ENCODE peak calls at places on chromosomes 13 and 19, in nine cellular contexts. Q, H, V, Z, I, O, C, U and D are unnamed samples.
A peak's percentile ranks its signal among the peaks of the same experiment; 100 is the strongest.

GRCh38 chr13:107675847-107676550 is 539.3 kb downstream of the LIG4 start:
- DNase-seq in I (no peak), C (no peak), V (no peak), Z (no peak), H (no peak), O (no peak), U (no peak), Q (no peak), D (peak; percentile 65)

GRCh38 chr13:89695343-89696257 is 1651.9 kb upstream of the MIR17HG start:
- DNase-seq in C (peak; percentile 0), V (peak; percentile 62), H (no peak), U (no peak), Z (no peak), O (peak; percentile 69), Q (peak; percentile 65), I (peak; percentile 12), D (peak; percentile 71)

GRCh38 chr19:15108145-15108844 is 1.1 kb downstream of the SYDE1 start:
- DNase-seq in H (peak; percentile 45), C (no peak), O (peak; percentile 21), Q (peak; percentile 57), V (no peak), U (no peak), I (no peak), Z (no peak), D (peak; percentile 44)

GRCh38 chr19:35719402-35720162 is 1.8 kb downstream of the KMT2B start:
- DNase-seq in Z (no peak), O (no peak), U (no peak), H (no peak), I (no peak), C (no peak), Q (no peak), V (no peak), D (no peak)

GRCh38 chr19:4910594-4911273 is 1.4 kb downstream of the UHRF1 start:
- DNase-seq in H (peak; percentile 85), I (no peak), C (no peak), Z (no peak), U (no peak), O (peak; percentile 69), Q (peak; percentile 64), V (peak; percentile 15), D (no peak)

GRCh38 chr19:55460670-55461258 is 678 bp downstream of the ISOC2 start:
- DNase-seq in C (peak; percentile 71), Z (no peak), U (peak; percentile 90), V (peak; percentile 39), O (peak; percentile 62), H (peak; percentile 91), Q (peak; percentile 83), I (peak; percentile 34), D (peak; percentile 26)

GRCh38 chr13:51435002-51435578 is 17.7 kb downstream of the INTS6 start:
- DNase-seq in C (no peak), I (peak; percentile 33), Z (no peak), H (peak; percentile 52), Q (peak; percentile 51), V (peak; percentile 52), U (no peak), O (peak; percentile 35), D (peak; percentile 53)

GRCh38 chr13:38763446-38764381 is 76.8 kb downstream of the FREM2 start:
- DNase-seq in Q (peak; percentile 40), U (no peak), V (peak; percentile 53), Z (no peak), I (no peak), C (peak; percentile 4), H (peak; percentile 3), O (peak; percentile 58), D (peak; percentile 17)

GRCh38 chr19:29680447-29680846 is 15.2 kb downstream of the PLEKHF1 start:
- DNase-seq in O (no peak), I (no peak), Q (no peak), Z (no peak), C (no peak), U (no peak), H (no peak), V (no peak), D (no peak)

GRCh38 chr19:55389386-55390317 is 3.9 kb downstream of the RPL28 start:
- DNase-seq in U (no peak), Q (no peak), O (peak; percentile 1), V (no peak), Z (no peak), C (no peak), I (no peak), H (no peak), D (no peak)

GRCh38 chr13:113838711-113839201 is 25.1 kb downstream of the GAS6 start:
- DNase-seq in H (peak; percentile 43), V (peak; percentile 40), Q (no peak), U (no peak), I (no peak), O (no peak), C (no peak), Z (peak; percentile 20), D (no peak)

GRCh38 chr13:39818953-39819352 is 163.5 kb downstream of the COG6 start:
- DNase-seq in V (no peak), C (no peak), I (no peak), H (no peak), Z (no peak), U (peak; percentile 34), O (no peak), Q (peak; percentile 43), D (no peak)

GRCh38 chr13:112118451-112119064 is 51.6 kb downstream of the SOX1 start:
- DNase-seq in Z (no peak), O (no peak), V (no peak), Q (no peak), H (no peak), U (no peak), C (no peak), I (no peak), D (no peak)

GRCh38 chr19:53877361-53877766 is 4.6 kb upstream of the PRKCG start:
- DNase-seq in C (no peak), V (no peak), Z (no peak), U (no peak), O (peak; percentile 38), Q (peak; percentile 73), H (peak; percentile 31), I (no peak), D (peak; percentile 79)

GRCh38 chr13:36154567-36155231 is 23.5 kb upstream of the DCLK1 start:
- DNase-seq in Q (no peak), I (no peak), U (no peak), C (no peak), Z (no peak), H (peak; percentile 48), V (no peak), O (peak; percentile 63), D (no peak)

GRCh38 chr13:46184277-46184699 is 2.3 kb upstream of the LCP1 start:
- DNase-seq in U (no peak), V (peak; percentile 19), C (no peak), I (peak; percentile 11), Z (no peak), H (peak; percentile 9), O (no peak), Q (no peak), D (no peak)

GRCh38 chr13:45198924-45199323 is 1.9 kb downstream of the KCTD4 start:
- DNase-seq in C (no peak), O (no peak), U (no peak), V (no peak), I (no peak), Z (no peak), H (no peak), Q (peak; percentile 25), D (no peak)

GRCh38 chr13:103730407-103730806 is 664.2 kb upstream of the SLC10A2 start:
- DNase-seq in Q (no peak), U (no peak), C (no peak), Z (no peak), I (no peak), V (no peak), O (no peak), H (no peak), D (no peak)

GRCh38 chr19:14561832-14562351 is 10.0 kb downstream of the NDUFB7 start:
- DNase-seq in V (no peak), U (no peak), O (peak; percentile 57), Q (peak; percentile 25), Z (peak; percentile 67), I (no peak), H (no peak), C (no peak), D (peak; percentile 82)

GRCh38 chr13:47463726-47464125 is 537.3 kb downstream of the SUCLA2 start:
- DNase-seq in O (peak; percentile 13), I (no peak), V (no peak), U (no peak), C (no peak), Z (no peak), Q (peak; percentile 80), H (peak; percentile 42), D (no peak)

GRCh38 chr19:51439021-51439465 is 19.2 kb downstream of the SIGLEC8 start:
- DNase-seq in Q (no peak), U (no peak), C (no peak), H (no peak), I (no peak), V (peak; percentile 5), O (peak; percentile 9), Z (no peak), D (no peak)

GRCh38 chr19:46493236-46494114 is 2.2 kb downstream of the PNMA8B start:
- DNase-seq in Q (no peak), I (no peak), U (peak; percentile 50), C (no peak), O (no peak), H (no peak), Z (no peak), V (no peak), D (no peak)

GRCh38 chr19:23799321-23799720 is 40.6 kb upstream of the ZNF681 start:
- DNase-seq in H (no peak), U (no peak), V (no peak), Z (no peak), Q (no peak), I (no peak), O (no peak), C (no peak), D (no peak)

GRCh38 chr19:18280247-18281081 is 958 bp downstream of the JUND start:
- DNase-seq in C (peak; percentile 59), Z (no peak), Q (peak; percentile 91), U (peak; percentile 81), H (peak; percentile 89), V (peak; percentile 67), O (peak; percentile 83), I (peak; percentile 81), D (peak; percentile 62)

GRCh38 chr19:54074851-54075250 is 6.3 kb downstream of the TARM1 start:
- DNase-seq in V (no peak), I (no peak), Q (no peak), H (no peak), U (no peak), C (no peak), Z (no peak), O (no peak), D (no peak)

GRCh38 chr19:38634757-38635482 is 12.5 kb upstream of the ACTN4 start:
- DNase-seq in Z (peak; percentile 56), H (peak; percentile 82), Q (peak; percentile 71), U (peak; percentile 81), V (peak; percentile 60), I (peak; percentile 39), C (no peak), O (peak; percentile 72), D (peak; percentile 87)

GRCh38 chr19:47330466-47330869 is 1.5 kb upstream of the C5AR2 start:
- DNase-seq in V (no peak), C (no peak), Q (peak; percentile 65), Z (no peak), O (no peak), I (no peak), H (peak; percentile 28), U (no peak), D (peak; percentile 32)

GRCh38 chr19:33399081-33399744 is 25.7 kb downstream of the CEBPG start:
- DNase-seq in O (no peak), U (no peak), I (no peak), V (no peak), H (no peak), Q (no peak), C (no peak), Z (peak; percentile 7), D (no peak)